ENCODE peak calls at places on chromosome 15, in eight cellular contexts. X is vagina, C is tibial artery, P is H9, S is upper lobe of left lung, K is endothelial cell of umbilical vein, D is OCI-LY7, E is cardiac muscle cell. W is an unnamed sample. For H3K9me3, the result is how much of the 10 kb centered on the place peaks cover.

GRCh38 chr15:80173022-80173759 is 20.4 kb downstream of the FAH start:
- DNase-seq in C (peak), X (no peak), D (peak), S (no peak), K (peak), E (peak), P (peak), W (peak)

GRCh38 chr15:49290204-49290603 is 120.2 kb downstream of the GALK2 start:
- DNase-seq in C (no peak), X (no peak), P (no peak), S (no peak), E (no peak), K (no peak), D (no peak), W (no peak)

GRCh38 chr15:42085236-42085605 is 9.1 kb downstream of the PLA2G4D start:
- DNase-seq in X (peak), C (peak), E (no peak), P (peak), K (no peak), D (no peak), S (no peak), W (no peak)

GRCh38 chr15:90316139-90316538 is 35.9 kb upstream of the ZNF774 start:
- DNase-seq in S (no peak), C (no peak), K (no peak), E (no peak), X (peak), P (no peak), D (no peak), W (no peak)

GRCh38 chr15:86630946-86631345 is 551.3 kb downstream of the AGBL1 start:
- DNase-seq in P (no peak), E (no peak), S (no peak), K (no peak), D (no peak), C (no peak), X (no peak), W (no peak)

GRCh38 chr15:80095511-80095910 is 36.0 kb downstream of the ZFAND6 start:
- DNase-seq in E (no peak), K (no peak), X (no peak), S (no peak), P (no peak), C (no peak), D (no peak), W (no peak)

GRCh38 chr15:70399204-70399603 is 301.5 kb upstream of the TLE3 start:
- DNase-seq in K (no peak), E (no peak), D (no peak), C (peak), P (no peak), X (no peak), S (no peak), W (no peak)

GRCh38 chr15:71651750-71652186 is 158.6 kb upstream of the NR2E3 start:
- DNase-seq in K (peak), D (peak), X (peak), P (peak), S (no peak), C (no peak), E (peak), W (no peak)

GRCh38 chr15:60423540-60423939 is 25.8 kb upstream of the ANXA2 start:
- DNase-seq in C (no peak), K (peak), P (no peak), S (no peak), E (peak), X (no peak), D (no peak), W (no peak)

GRCh38 chr15:71596672-71597071 is 213.7 kb upstream of the NR2E3 start:
- DNase-seq in K (no peak), C (peak), X (no peak), D (no peak), P (no peak), S (no peak), E (peak), W (no peak)

GRCh38 chr15:64426845-64427465 is 33.4 kb upstream of the ZNF609 start:
- DNase-seq in P (no peak), S (no peak), K (peak), X (no peak), E (peak), D (peak), C (no peak), W (no peak)

GRCh38 chr15:82184355-82184754 is 78.2 kb downstream of the EFL1 start:
- DNase-seq in K (no peak), D (no peak), P (no peak), X (no peak), S (no peak), E (no peak), C (no peak), W (no peak)

GRCh38 chr15:63701365-63701764 is 104.2 kb downstream of the FBXL22 start:
- DNase-seq in E (no peak), C (no peak), D (no peak), P (no peak), X (no peak), S (no peak), K (no peak), W (no peak)

GRCh38 chr15:89647191-89647851 is 7.9 kb downstream of the KIF7 start:
- DNase-seq in P (peak), C (peak), S (peak), D (peak), X (no peak), E (peak), K (peak), W (peak)

GRCh38 chr15:85531083-85531482 is 150.7 kb downstream of the AKAP13 start:
- DNase-seq in E (peak), S (no peak), C (no peak), D (no peak), X (no peak), P (no peak), K (no peak), W (no peak)

GRCh38 chr15:64883097-64883581 is 28.6 kb upstream of the ANKDD1A start:
- DNase-seq in S (no peak), D (no peak), E (peak), P (no peak), X (peak), C (no peak), K (no peak), W (no peak)

GRCh38 chr15:43776101-43776717 is 557 bp downstream of the ELL3 start:
- DNase-seq in C (peak), K (no peak), X (no peak), E (no peak), S (peak), P (peak), D (peak), W (no peak)

GRCh38 chr15:29458361-29458760 is 188.7 kb upstream of the NSMCE3 start:
- DNase-seq in P (no peak), D (no peak), C (no peak), X (no peak), E (no peak), S (no peak), K (no peak), W (no peak)

GRCh38 chr15:29455530-29455929 is 185.9 kb upstream of the NSMCE3 start:
- DNase-seq in C (no peak), D (no peak), X (no peak), K (no peak), S (no peak), E (no peak), P (no peak), W (no peak)

GRCh38 chr15:29456255-29456654 is 186.6 kb upstream of the NSMCE3 start:
- DNase-seq in K (no peak), D (no peak), C (no peak), X (no peak), P (no peak), S (no peak), E (no peak), W (no peak)

GRCh38 chr15:29457729-29458128 is 188.1 kb upstream of the NSMCE3 start:
- DNase-seq in S (no peak), D (no peak), P (no peak), E (peak), K (no peak), X (no peak), C (no peak), W (no peak)

DNA sequence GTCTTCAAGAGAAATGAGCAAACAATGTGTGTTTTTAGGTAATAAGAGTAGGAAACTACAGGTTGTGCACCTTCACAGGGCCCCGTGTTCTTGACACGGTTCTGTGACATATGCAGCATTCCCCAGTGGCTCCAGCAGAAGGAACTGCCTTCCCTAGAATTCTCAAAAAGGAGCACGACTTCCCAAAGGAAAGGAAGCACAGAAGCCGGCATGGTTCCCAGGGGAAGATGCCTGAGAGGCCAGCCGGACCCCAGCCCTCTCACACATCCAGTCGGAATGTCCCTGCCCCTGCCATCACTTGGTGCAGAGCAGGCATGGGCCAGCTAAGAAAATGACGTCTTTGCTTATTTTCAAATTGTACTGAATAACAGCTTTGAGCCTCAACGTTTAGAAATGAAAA is 187.3 kb upstream of the NSMCE3 start:
- DNase-seq in C (no peak), X (no peak), P (no peak), E (no peak), D (no peak), S (no peak), K (no peak), W (no peak)
- H3K27ac ChIP-seq in C (no peak), X (no peak), P (no peak), E (no peak), D (no peak), S (no peak), K (no peak), W (no peak)

GRCh38 chr15:78811124-78811824 is at the start of gene ADAMTS7:
- DNase-seq in X (no peak), C (peak), E (peak), K (peak), D (peak), S (peak), P (peak), W (peak)

GRCh38 chr15:78810377-78811123 is 714 bp downstream of the ADAMTS7 start:
- DNase-seq in E (peak), K (peak), C (peak), P (peak), S (peak), D (no peak), X (no peak), W (no peak)

GRCh38 chr15:78808550-78808949 is 2.7 kb downstream of the ADAMTS7 start:
- DNase-seq in K (peak), P (peak), C (no peak), D (peak), S (no peak), X (no peak), E (peak), W (no peak)

GRCh38 chr15:78810003-78810376 is 1.3 kb downstream of the ADAMTS7 start:
- DNase-seq in D (no peak), X (no peak), C (no peak), E (no peak), S (no peak), K (no peak), P (no peak), W (no peak)

GRCh38 chr15:78811825-78812183 is 540 bp upstream of the ADAMTS7 start:
- DNase-seq in D (no peak), S (peak), P (no peak), X (no peak), K (peak), E (peak), C (no peak), W (no peak)
- TF ChIP-seq CTCF in D (peak), S (peak), P (no peak), X (no peak), K (no peak), E (no peak), C (no peak), W (peak)

GRCh38 chr15:96181873-96182301 is 148.6 kb upstream of the NR2F2 start:
- DNase-seq in K (no peak), P (no peak), D (no peak), S (no peak), X (no peak), C (peak), E (peak), W (no peak)
- H3K9me3 ChIP-seq in K (under half), P (under half), D (under half), S (under half), X (under half), C (under half), E (under half), W (under half)

GRCh38 chr15:69125236-69125635 is 35.2 kb upstream of the GLCE start:
- DNase-seq in P (no peak), K (no peak), D (no peak), S (no peak), X (no peak), C (no peak), E (peak), W (no peak)
- H3K27ac ChIP-seq in P (no peak), K (no peak), D (no peak), S (peak), X (no peak), C (no peak), E (no peak), W (no peak)

DNA sequence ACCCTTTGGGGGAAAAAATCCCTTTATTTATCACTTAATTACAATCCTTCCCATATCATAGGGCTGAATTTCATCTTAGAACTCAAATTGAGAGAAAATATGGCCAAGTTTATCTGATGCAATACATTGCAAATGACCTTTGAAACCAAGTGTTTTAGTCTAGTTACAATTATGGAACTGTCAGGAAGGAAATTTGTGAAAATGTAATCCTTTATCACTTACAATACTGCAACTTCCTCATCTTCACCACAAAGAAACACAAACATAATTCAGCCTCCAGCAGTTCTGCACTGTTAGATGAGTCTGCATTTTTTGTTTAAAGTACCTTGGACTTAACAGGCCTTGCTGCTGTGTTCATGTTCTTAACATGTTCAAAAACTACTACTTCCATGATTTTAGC is 4.6 kb downstream of the CCPG1 start:
- DNase-seq in P (no peak), C (no peak), X (no peak), E (peak), K (peak), S (no peak), D (peak), W (no peak)
- TF ChIP-seq CTCF in P (no peak), C (no peak), X (no peak), E (no peak), K (no peak), S (no peak), D (no peak), W (no peak)

GRCh38 chr15:23504003-23504402 is 57.0 kb upstream of the GOLGA6L2 start:
- DNase-seq in E (no peak), X (no peak), S (no peak), D (no peak), C (no peak), P (no peak), K (no peak), W (no peak)

GRCh38 chr15:23503546-23503945 is 56.5 kb upstream of the GOLGA6L2 start:
- DNase-seq in P (no peak), C (no peak), K (no peak), X (no peak), D (no peak), S (no peak), E (no peak), W (no peak)

GRCh38 chr15:23506762-23507161 is 58.7 kb upstream of the MKRN3 start:
- DNase-seq in D (no peak), K (no peak), E (no peak), X (no peak), S (no peak), C (no peak), P (no peak), W (no peak)
- H3K9me3 ChIP-seq in D (under half), K (under half), E (under half), X (under half), S (under half), C (under half), P (half or more), W (under half)

GRCh38 chr15:34927726-34928125 is 41.8 kb downstream of the AQR start:
- DNase-seq in P (no peak), K (peak), E (peak), X (no peak), D (no peak), C (no peak), S (no peak), W (no peak)

DNA sequence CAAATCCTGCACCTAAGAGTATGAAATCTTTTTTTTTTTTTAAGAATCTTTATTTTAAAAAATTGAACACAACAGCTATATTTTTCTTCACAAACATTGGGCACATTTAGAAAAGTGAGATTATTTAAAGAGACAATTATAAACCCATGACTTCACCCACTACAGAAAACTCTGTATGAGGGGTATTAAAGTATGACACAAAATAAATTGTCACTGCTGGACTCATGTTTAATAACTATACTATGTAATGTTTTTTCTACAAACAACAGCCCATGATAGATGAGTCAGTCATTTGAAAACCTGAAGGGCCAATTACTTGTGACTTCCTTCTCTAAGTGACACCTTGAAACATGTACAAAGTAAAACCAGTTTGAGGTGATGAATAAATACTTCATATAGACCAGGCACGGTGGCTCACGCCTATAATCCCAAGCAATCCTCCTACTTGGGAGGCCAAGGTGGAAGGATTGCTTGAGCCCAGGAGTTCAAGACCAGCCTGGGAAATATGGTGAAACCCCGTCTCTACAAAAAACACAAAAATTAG is 36.0 kb downstream of the AQR start:
- DNase-seq in D (no peak), S (no peak), C (no peak), X (no peak), E (no peak), P (no peak), K (no peak), W (no peak)
- H3K27ac ChIP-seq in D (no peak), S (no peak), C (no peak), X (no peak), E (no peak), P (no peak), K (no peak), W (no peak)